ENCODE peak calls at places on chromosomes 3 and 15, in six cellular contexts. One of them, this sample, is unnamed.

GRCh38 chr15:94295275-94295674 is 63.9 kb downstream of the MCTP2 start:
- DNase-seq in NCI-H2081: no peak
- DNase-seq in H7: no peak
- DNase-seq in renal cortical epithelial cell: no peak
- DNase-seq in stimulated activated CD8-positive, alpha-beta memory T cell treated with anti-CD3 and anti-CD28 coated beads, Interleukin-4, amount 100 ng/mL, for 48 hours: no peak
- DNase-seq in ELR: no peak
- DNase-seq in this sample: no peak

GRCh38 chr3:85020828-85021227 is 62.0 kb downstream of the CADM2 start:
- DNase-seq in NCI-H2081: no peak
- DNase-seq in H7: no peak
- DNase-seq in renal cortical epithelial cell: no peak
- DNase-seq in stimulated activated CD8-positive, alpha-beta memory T cell treated with anti-CD3 and anti-CD28 coated beads, Interleukin-4, amount 100 ng/mL, for 48 hours: no peak
- DNase-seq in ELR: no peak
- DNase-seq in this sample: no peak

GRCh38 chr3:102444101-102444500 is 9.3 kb downstream of the ZPLD1 start:
- DNase-seq in NCI-H2081: no peak
- DNase-seq in H7: no peak
- DNase-seq in renal cortical epithelial cell: no peak
- DNase-seq in stimulated activated CD8-positive, alpha-beta memory T cell treated with anti-CD3 and anti-CD28 coated beads, Interleukin-4, amount 100 ng/mL, for 48 hours: no peak
- DNase-seq in ELR: peak
- DNase-seq in this sample: no peak

GRCh38 chr3:6580808-6581207 is 280.1 kb upstream of the GRM7 start:
- DNase-seq in NCI-H2081: no peak
- DNase-seq in H7: no peak
- DNase-seq in renal cortical epithelial cell: no peak
- DNase-seq in stimulated activated CD8-positive, alpha-beta memory T cell treated with anti-CD3 and anti-CD28 coated beads, Interleukin-4, amount 100 ng/mL, for 48 hours: no peak
- DNase-seq in ELR: no peak
- DNase-seq in this sample: no peak

GRCh38 chr15:51736646-51737537 is 563 bp downstream of the LYSMD2 start:
- DNase-seq in NCI-H2081: peak
- DNase-seq in H7: peak
- DNase-seq in renal cortical epithelial cell: peak
- DNase-seq in stimulated activated CD8-positive, alpha-beta memory T cell treated with anti-CD3 and anti-CD28 coated beads, Interleukin-4, amount 100 ng/mL, for 48 hours: peak
- DNase-seq in ELR: peak
- DNase-seq in this sample: peak

GRCh38 chr3:50238549-50239026 is 2.6 kb downstream of the GNAI2 start:
- DNase-seq in NCI-H2081: peak
- DNase-seq in H7: peak
- DNase-seq in renal cortical epithelial cell: no peak
- DNase-seq in stimulated activated CD8-positive, alpha-beta memory T cell treated with anti-CD3 and anti-CD28 coated beads, Interleukin-4, amount 100 ng/mL, for 48 hours: peak
- DNase-seq in ELR: no peak
- DNase-seq in this sample: no peak

GRCh38 chr15:91445701-91446100 is 345.6 kb downstream of the SV2B start:
- DNase-seq in NCI-H2081: no peak
- DNase-seq in H7: no peak
- DNase-seq in renal cortical epithelial cell: peak
- DNase-seq in stimulated activated CD8-positive, alpha-beta memory T cell treated with anti-CD3 and anti-CD28 coated beads, Interleukin-4, amount 100 ng/mL, for 48 hours: no peak
- DNase-seq in ELR: no peak
- DNase-seq in this sample: no peak

GRCh38 chr3:197154-197855 is 742 bp downstream of the CHL1 start:
- DNase-seq in NCI-H2081: no peak
- DNase-seq in H7: peak
- DNase-seq in renal cortical epithelial cell: no peak
- DNase-seq in stimulated activated CD8-positive, alpha-beta memory T cell treated with anti-CD3 and anti-CD28 coated beads, Interleukin-4, amount 100 ng/mL, for 48 hours: no peak
- DNase-seq in ELR: no peak
- DNase-seq in this sample: peak

GRCh38 chr3:186427627-186428026 is 65.6 kb upstream of the DGKG start:
- DNase-seq in NCI-H2081: no peak
- DNase-seq in H7: no peak
- DNase-seq in renal cortical epithelial cell: peak
- DNase-seq in stimulated activated CD8-positive, alpha-beta memory T cell treated with anti-CD3 and anti-CD28 coated beads, Interleukin-4, amount 100 ng/mL, for 48 hours: no peak
- DNase-seq in ELR: no peak
- DNase-seq in this sample: no peak

GRCh38 chr15:90086868-90087268 is 15.4 kb downstream of the IDH2 start:
- DNase-seq in NCI-H2081: peak
- DNase-seq in H7: peak
- DNase-seq in renal cortical epithelial cell: no peak
- DNase-seq in stimulated activated CD8-positive, alpha-beta memory T cell treated with anti-CD3 and anti-CD28 coated beads, Interleukin-4, amount 100 ng/mL, for 48 hours: peak
- DNase-seq in ELR: peak
- DNase-seq in this sample: peak

This sample was measured in GM12892.